ENCODE peak calls at places on chromosomes 2 and 18, in five cellular contexts. U is activated T-helper 9 cell treated with anti-CD3 and anti-CD28 coated beads, Interleukin-2, amount 50 U/mL, for 16 hours; G is heart left ventricle; P is IMR-90; J is activated naive CD4-positive, alpha-beta T cell treated with anti-CD3 and anti-CD28 coated beads, Interleukin-2, amount 10 ng/mL, durations not matched to agents 7 days and 5 days. K is an unnamed sample.

GRCh38 chr2:108189316-108189715 is 50.5 kb upstream of the SULT1C3 start:
- DNase-seq in U (no peak), G (no peak), P (no peak), J (no peak), K (peak; percentile 60)

GRCh38 chr2:61855178-61855523 is 1.3 kb upstream of the FAM161A start:
- DNase-seq in U (no peak), G (no peak), P (no peak), J (no peak), K (peak; percentile 30)

GRCh38 chr2:64770781-64771334 is 117.1 kb upstream of the SERTAD2 start:
- DNase-seq in U (no peak), G (peak; percentile 36), P (peak; percentile 97), J (no peak), K (peak; percentile 70)

GRCh38 chr2:179817181-179817841 is 44.1 kb downstream of the ZNF385B start:
- DNase-seq in U (no peak), G (no peak), P (no peak), J (no peak), K (peak; percentile 17)

GRCh38 chr18:48475635-48476549 is 62.9 kb upstream of the CTIF start:
- DNase-seq in U (no peak), G (peak; percentile 52), P (peak; percentile 82), J (peak; percentile 38), K (peak; percentile 90)

GRCh38 chr2:19883971-19884720 is 17.6 kb downstream of the TTC32 start:
- DNase-seq in U (no peak), G (no peak), P (no peak), J (no peak), K (no peak)

GRCh38 chr2:13550832-13551231 is 834.1 kb downstream of the TRIB2 start:
- DNase-seq in U (no peak), G (no peak), P (no peak), J (no peak), K (no peak)

GRCh38 chr2:63050916-63051794 is 525 bp downstream of the OTX1 start:
- DNase-seq in U (no peak), G (no peak), P (no peak), J (no peak), K (no peak)

GRCh38 chr2:169361706-169362345 is 508 bp downstream of the LRP2 start:
- DNase-seq in U (no peak), G (peak; percentile 17), P (no peak), J (peak; percentile 25), K (peak; percentile 6)

GRCh38 chr18:3255611-3256165 is 6.2 kb upstream of the MYL12B start:
- DNase-seq in U (no peak), G (no peak), P (no peak), J (no peak), K (no peak)

GRCh38 chr2:102488063-102488462 is 15.0 kb downstream of the SLC9A4 start:
- DNase-seq in U (no peak), G (no peak), P (peak; percentile 51), J (no peak), K (peak; percentile 66)

GRCh38 chr2:241803387-241804325 is 5.3 kb upstream of the NEU4 start:
- DNase-seq in U (no peak), G (no peak), P (peak; percentile 31), J (peak; percentile 59), K (peak; percentile 60)

GRCh38 chr2:85161626-85161960 is 28.4 kb downstream of the TCF7L1 start:
- DNase-seq in U (no peak), G (no peak), P (peak; percentile 23), J (no peak), K (no peak)

GRCh38 chr2:118903489-118904215 is 38.3 kb upstream of the MARCO start:
- DNase-seq in U (no peak), G (no peak), P (no peak), J (no peak), K (no peak)

GRCh38 chr2:69720404-69720803 is 21.5 kb upstream of the ANXA4 start:
- DNase-seq in U (no peak), G (no peak), P (peak; percentile 18), J (no peak), K (peak; percentile 58)

GRCh38 chr2:143422681-143423080 is 293.5 kb downstream of the ARHGAP15 start:
- DNase-seq in U (no peak), G (no peak), P (no peak), J (peak; percentile 39), K (no peak)

GRCh38 chr2:136135924-136136906 is 18.3 kb upstream of the CXCR4 start:
- DNase-seq in U (peak; percentile 43), G (no peak), P (no peak), J (peak; percentile 79), K (no peak)

GRCh38 chr2:105749583-105750399 is 5.1 kb downstream of the NCK2 start:
- DNase-seq in U (peak; percentile 29), G (no peak), P (peak; percentile 50), J (no peak), K (peak; percentile 84)

GRCh38 chr2:201130524-201131186 is 14.7 kb downstream of the CFLAR start:
- DNase-seq in U (no peak), G (peak; percentile 59), P (peak; percentile 91), J (peak; percentile 45), K (peak; percentile 93)

GRCh38 chr2:241135737-241136136 is 13.5 kb downstream of the PASK start:
- DNase-seq in U (no peak), G (no peak), P (no peak), J (no peak), K (no peak)

K was measured in choroid plexus epithelial cell.